ENCODE peak calls at places on chromosome 15, in four cellular contexts. One of them, this sample, is unnamed.

GRCh38 chr15:38684461-38685000 is 119.9 kb upstream of the RASGRP1 start:
- DNase-seq in stomach: no peak
- DNase-seq in suprapubic skin: no peak
- DNase-seq in sigmoid colon: no peak
- DNase-seq in this sample: no peak

GRCh38 chr15:39438260-39438659 is 142.6 kb upstream of the THBS1 start:
- DNase-seq in suprapubic skin: no peak
- DNase-seq in sigmoid colon: peak; percentile 67
- DNase-seq in stomach: no peak
- DNase-seq in this sample: no peak

GRCh38 chr15:101828774-101829173 is 16.8 kb downstream of the OR4F15 start:
- DNase-seq in stomach: no peak
- DNase-seq in sigmoid colon: no peak
- DNase-seq in suprapubic skin: no peak
- DNase-seq in this sample: no peak

GRCh38 chr15:92901053-92901761 is 1.1 kb downstream of the CHD2 start:
- DNase-seq in stomach: no peak
- DNase-seq in suprapubic skin: no peak
- DNase-seq in sigmoid colon: no peak
- DNase-seq in this sample: no peak

GRCh38 chr15:36591534-36592411 is 12.3 kb downstream of the CDIN1 start:
- DNase-seq in suprapubic skin: no peak
- DNase-seq in stomach: no peak
- DNase-seq in sigmoid colon: no peak
- DNase-seq in this sample: no peak

GRCh38 chr15:28998511-28998910 is 112.7 kb downstream of the APBA2 start:
- DNase-seq in suprapubic skin: no peak
- DNase-seq in sigmoid colon: no peak
- DNase-seq in stomach: no peak
- DNase-seq in this sample: no peak

GRCh38 chr15:58513008-58513407 is 81.2 kb downstream of the LIPC start:
- DNase-seq in stomach: no peak
- DNase-seq in sigmoid colon: no peak
- DNase-seq in suprapubic skin: no peak
- DNase-seq in this sample: no peak

GRCh38 chr15:58704155-58704825 is 45.2 kb downstream of the ADAM10 start:
- DNase-seq in suprapubic skin: no peak
- DNase-seq in sigmoid colon: no peak
- DNase-seq in stomach: no peak
- DNase-seq in this sample: no peak

GRCh38 chr15:48703544-48703943 is 58.0 kb upstream of the FBN1 start:
- DNase-seq in stomach: no peak
- DNase-seq in suprapubic skin: no peak
- DNase-seq in sigmoid colon: no peak
- DNase-seq in this sample: no peak

GRCh38 chr15:71251548-71252035 is 136.3 kb downstream of the THSD4 start:
- DNase-seq in suprapubic skin: no peak
- DNase-seq in stomach: no peak
- DNase-seq in sigmoid colon: no peak
- DNase-seq in this sample: no peak

GRCh38 chr15:85168642-85169173 is 187.1 kb downstream of the PDE8A start:
- DNase-seq in sigmoid colon: no peak
- DNase-seq in suprapubic skin: no peak
- DNase-seq in stomach: peak; percentile 82
- DNase-seq in this sample: peak; percentile 17

GRCh38 chr15:62888628-62889027 is 153.9 kb upstream of the TPM1 start:
- DNase-seq in suprapubic skin: no peak
- DNase-seq in stomach: no peak
- DNase-seq in sigmoid colon: no peak
- DNase-seq in this sample: no peak

GRCh38 chr15:38128389-38128788 is 124.2 kb upstream of the SPRED1 start:
- DNase-seq in sigmoid colon: no peak
- DNase-seq in stomach: no peak
- DNase-seq in suprapubic skin: no peak
- DNase-seq in this sample: no peak

GRCh38 chr15:42971830-42972229 is 51.3 kb upstream of the TTBK2 start:
- DNase-seq in suprapubic skin: no peak
- DNase-seq in stomach: no peak
- DNase-seq in sigmoid colon: no peak
- DNase-seq in this sample: no peak

GRCh38 chr15:33753012-33753411 is 215.3 kb upstream of the CHRM5 start:
- DNase-seq in suprapubic skin: no peak
- DNase-seq in sigmoid colon: no peak
- DNase-seq in stomach: no peak
- DNase-seq in this sample: no peak

GRCh38 chr15:91593081-91593480 is 260.4 kb upstream of the SLCO3A1 start:
- DNase-seq in stomach: no peak
- DNase-seq in sigmoid colon: no peak
- DNase-seq in suprapubic skin: no peak
- DNase-seq in this sample: no peak

GRCh38 chr15:51830279-51830806 is 890 bp downstream of the TMOD3 start:
- DNase-seq in sigmoid colon: peak; percentile 68
- DNase-seq in stomach: peak; percentile 50
- DNase-seq in suprapubic skin: no peak
- DNase-seq in this sample: no peak

GRCh38 chr15:25832158-25832557 is 31.0 kb downstream of the ATP10A start:
- DNase-seq in suprapubic skin: no peak
- DNase-seq in sigmoid colon: no peak
- DNase-seq in stomach: no peak
- DNase-seq in this sample: no peak

GRCh38 chr15:100824211-100824610 is 55.4 kb upstream of the ALDH1A3 start:
- DNase-seq in stomach: no peak
- DNase-seq in sigmoid colon: no peak
- DNase-seq in suprapubic skin: no peak
- DNase-seq in this sample: no peak

GRCh38 chr15:98842192-98842972 is 165.2 kb downstream of the PGPEP1L start:
- DNase-seq in sigmoid colon: no peak
- DNase-seq in stomach: no peak
- DNase-seq in suprapubic skin: no peak
- DNase-seq in this sample: no peak

GRCh38 chr15:69160976-69161877 is 792 bp downstream of the GLCE start:
- DNase-seq in sigmoid colon: peak; percentile 69
- DNase-seq in suprapubic skin: peak; percentile 79
- DNase-seq in stomach: peak; percentile 29
- DNase-seq in this sample: peak; percentile 29

GRCh38 chr15:68821898-68822380 is 1.2 kb upstream of the ANP32A start:
- DNase-seq in stomach: no peak
- DNase-seq in suprapubic skin: no peak
- DNase-seq in sigmoid colon: no peak
- DNase-seq in this sample: no peak

GRCh38 chr15:90885432-90886290 is 1.4 kb downstream of the FES start:
- DNase-seq in suprapubic skin: peak; percentile 88
- DNase-seq in stomach: peak; percentile 77
- DNase-seq in sigmoid colon: peak; percentile 89
- DNase-seq in this sample: no peak

GRCh38 chr15:85500729-85501128 is 120.3 kb downstream of the AKAP13 start:
- DNase-seq in stomach: no peak
- DNase-seq in sigmoid colon: no peak
- DNase-seq in suprapubic skin: no peak
- DNase-seq in this sample: no peak

GRCh38 chr15:47340576-47340920 is 376.8 kb upstream of the SEMA6D start:
- DNase-seq in sigmoid colon: no peak
- DNase-seq in stomach: no peak
- DNase-seq in suprapubic skin: no peak
- DNase-seq in this sample: no peak

GRCh38 chr15:39741258-39741657 is 41.4 kb downstream of the FSIP1 start:
- DNase-seq in stomach: no peak
- DNase-seq in suprapubic skin: no peak
- DNase-seq in sigmoid colon: no peak
- DNase-seq in this sample: no peak

GRCh38 chr15:85520650-85521049 is 140.2 kb downstream of the AKAP13 start:
- DNase-seq in stomach: no peak
- DNase-seq in sigmoid colon: no peak
- DNase-seq in suprapubic skin: no peak
- DNase-seq in this sample: no peak

GRCh38 chr15:73794501-73795133 is 41.5 kb upstream of the INSYN1 start:
- DNase-seq in sigmoid colon: no peak
- DNase-seq in stomach: no peak
- DNase-seq in suprapubic skin: no peak
- DNase-seq in this sample: no peak

DNA sequence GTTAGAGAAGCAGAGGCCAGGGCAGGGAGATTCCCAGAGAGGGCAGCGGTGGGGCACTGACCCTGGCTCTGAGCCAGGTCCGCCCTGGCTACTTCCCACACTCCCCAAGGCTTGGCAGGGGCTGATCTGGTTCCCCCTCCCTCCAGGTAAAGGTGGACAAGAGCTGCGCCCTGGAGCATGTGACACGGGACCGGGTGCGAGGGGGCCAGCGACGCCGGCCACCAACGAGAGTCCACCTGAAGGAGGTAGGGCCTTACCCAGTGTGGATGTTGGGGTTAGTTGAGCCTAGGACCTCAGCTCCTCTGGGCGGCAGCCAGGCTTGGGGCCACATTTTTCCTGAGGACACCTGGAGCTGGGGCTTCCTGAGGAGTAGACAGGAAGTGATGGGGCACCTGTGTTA is 19.6 kb downstream of the PLEKHO2 start:
- DNase-seq in sigmoid colon: no peak
- DNase-seq in suprapubic skin: no peak
- DNase-seq in stomach: no peak
- DNase-seq in this sample: no peak
- TF ChIP-seq POLR2AphosphoS5 in sigmoid colon: no peak
- TF ChIP-seq POLR2AphosphoS5 in suprapubic skin: no peak
- TF ChIP-seq POLR2AphosphoS5 in stomach: no peak
- TF ChIP-seq POLR2AphosphoS5 in this sample: no peak

GRCh38 chr15:63939531-63940130 is 105.9 kb upstream of the HERC1 start:
- DNase-seq in sigmoid colon: peak; percentile 75
- DNase-seq in suprapubic skin: no peak
- DNase-seq in stomach: peak; percentile 37
- DNase-seq in this sample: no peak
- TF ChIP-seq POLR2AphosphoS5 in sigmoid colon: no peak
- TF ChIP-seq POLR2AphosphoS5 in suprapubic skin: no peak
- TF ChIP-seq POLR2AphosphoS5 in stomach: no peak
- TF ChIP-seq POLR2AphosphoS5 in this sample: no peak

GRCh38 chr15:67127925-67128324 is 62.5 kb downstream of the SMAD3 start:
- DNase-seq in sigmoid colon: no peak
- DNase-seq in stomach: no peak
- DNase-seq in suprapubic skin: no peak
- DNase-seq in this sample: no peak

GRCh38 chr15:67124911-67125588 is 59.6 kb downstream of the SMAD3 start:
- DNase-seq in suprapubic skin: no peak
- DNase-seq in stomach: no peak
- DNase-seq in sigmoid colon: no peak
- DNase-seq in this sample: no peak

GRCh38 chr15:67125589-67126502 is 60.4 kb downstream of the SMAD3 start:
- DNase-seq in sigmoid colon: peak; percentile 92
- DNase-seq in stomach: peak; percentile 44
- DNase-seq in suprapubic skin: peak; percentile 89
- DNase-seq in this sample: no peak

GRCh38 chr15:67127334-67127664 is 61.9 kb downstream of the SMAD3 start:
- DNase-seq in suprapubic skin: no peak
- DNase-seq in stomach: no peak
- DNase-seq in sigmoid colon: no peak
- DNase-seq in this sample: no peak

GRCh38 chr15:67126551-67127333 is 61.3 kb downstream of the SMAD3 start:
- DNase-seq in stomach: no peak
- DNase-seq in sigmoid colon: no peak
- DNase-seq in suprapubic skin: no peak
- DNase-seq in this sample: no peak
- TF ChIP-seq POLR2AphosphoS5 in stomach: no peak
- TF ChIP-seq POLR2AphosphoS5 in sigmoid colon: no peak
- TF ChIP-seq POLR2AphosphoS5 in suprapubic skin: no peak
- TF ChIP-seq POLR2AphosphoS5 in this sample: no peak

GRCh38 chr15:79129235-79129634 is 38.7 kb upstream of the RASGRF1 start:
- DNase-seq in stomach: no peak
- DNase-seq in suprapubic skin: no peak
- DNase-seq in sigmoid colon: no peak
- DNase-seq in this sample: no peak
- TF ChIP-seq POLR2AphosphoS5 in stomach: no peak
- TF ChIP-seq POLR2AphosphoS5 in suprapubic skin: no peak
- TF ChIP-seq POLR2AphosphoS5 in sigmoid colon: no peak
- TF ChIP-seq POLR2AphosphoS5 in this sample: no peak

GRCh38 chr15:23897576-23897975 is 210.5 kb upstream of the NDN start:
- DNase-seq in stomach: no peak
- DNase-seq in suprapubic skin: no peak
- DNase-seq in sigmoid colon: no peak
- DNase-seq in this sample: no peak
- TF ChIP-seq POLR2AphosphoS5 in stomach: no peak
- TF ChIP-seq POLR2AphosphoS5 in suprapubic skin: no peak
- TF ChIP-seq POLR2AphosphoS5 in sigmoid colon: no peak
- TF ChIP-seq POLR2AphosphoS5 in this sample: no peak

DNA sequence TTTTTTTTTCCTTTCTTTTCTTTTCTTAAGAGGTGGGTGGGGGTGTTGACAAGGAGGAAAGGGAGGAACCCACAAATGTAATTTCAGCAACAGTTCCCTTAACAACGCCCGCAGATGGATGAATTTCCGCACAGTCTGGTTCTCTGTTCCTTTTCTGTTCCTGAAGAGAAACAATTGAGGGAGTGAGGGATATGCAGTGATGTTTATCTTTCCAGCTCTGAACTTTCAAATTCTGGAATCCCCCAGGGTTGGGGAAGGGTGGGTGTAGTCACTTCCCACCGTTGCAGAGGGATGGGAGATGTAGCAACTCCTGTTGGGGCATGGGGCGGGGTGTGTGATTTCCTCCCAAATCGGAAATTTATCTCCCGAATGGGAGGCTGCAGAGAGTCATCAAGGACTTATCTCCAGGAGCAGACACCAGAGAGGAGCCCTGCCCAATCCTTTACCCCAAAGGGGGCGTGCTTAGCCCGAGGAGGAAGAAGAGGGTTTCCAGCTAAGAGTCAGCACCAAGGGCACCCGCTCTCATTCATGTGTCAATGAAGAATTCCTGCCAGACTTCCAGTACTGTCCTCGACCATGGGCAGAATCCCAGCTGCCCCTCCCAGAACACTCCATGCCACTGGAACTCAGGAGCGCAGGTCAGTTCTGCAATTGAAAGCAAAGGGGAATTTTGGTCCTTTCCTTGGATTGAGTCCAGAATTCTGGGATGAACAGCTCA is 35.0 kb upstream of the CFAP161 start:
- DNase-seq in stomach: no peak
- DNase-seq in sigmoid colon: peak; percentile 68
- DNase-seq in suprapubic skin: no peak
- DNase-seq in this sample: no peak
- TF ChIP-seq POLR2AphosphoS5 in stomach: no peak
- TF ChIP-seq POLR2AphosphoS5 in sigmoid colon: no peak
- TF ChIP-seq POLR2AphosphoS5 in suprapubic skin: no peak
- TF ChIP-seq POLR2AphosphoS5 in this sample: no peak